ENCODE peak calls at places on chromosomes 2 and 18, in four cellular contexts. P is SK-N-SH, U is HepG2, L is H1. M is an unnamed sample.

GRCh38 chr2:222440670-222441422 is 16.5 kb downstream of the SGPP2 start:
- DNase-seq in U (peak), P (no peak), L (no peak), M (no peak)

GRCh38 chr18:39600894-39601293 is 2035.3 kb upstream of the CELF4 start:
- DNase-seq in L (no peak), U (no peak), P (no peak), M (no peak)

GRCh38 chr2:105886029-105886454 is 141.3 kb downstream of the NCK2 start:
- DNase-seq in U (no peak), L (no peak), P (no peak), M (no peak)

GRCh38 chr2:18552351-18553077 is 7.9 kb downstream of the RDH14 start:
- DNase-seq in P (no peak), U (no peak), L (no peak), M (no peak)

GRCh38 chr2:42132966-42133641 is 36.0 kb upstream of the EML4 start:
- DNase-seq in U (peak), L (peak), P (peak), M (peak)

GRCh38 chr18:45084207-45084606 is 403.5 kb downstream of the SETBP1 start:
- DNase-seq in P (no peak), L (no peak), U (no peak), M (no peak)

GRCh38 chr2:149819356-149819957 is 231.9 kb upstream of the MMADHC start:
- DNase-seq in L (no peak), U (no peak), P (no peak), M (no peak)

GRCh38 chr2:157107877-157108276 is 149.6 kb upstream of the GALNT5 start:
- DNase-seq in L (no peak), U (no peak), P (no peak), M (no peak)

GRCh38 chr2:26349690-26350089 is 3.1 kb upstream of the ADGRF3 start:
- DNase-seq in P (no peak), U (no peak), L (no peak), M (no peak)

GRCh38 chr18:46279673-46280072 is 175.5 kb downstream of the HAUS1 start:
- DNase-seq in P (no peak), L (no peak), U (no peak), M (no peak)

GRCh38 chr2:70717431-70718038 is 50.5 kb downstream of the ADD2 start:
- DNase-seq in U (no peak), L (peak), P (no peak), M (no peak)

GRCh38 chr18:34808389-34808788 is 98.3 kb downstream of the DTNA start:
- DNase-seq in L (no peak), U (peak), P (no peak), M (no peak)

GRCh38 chr2:65436169-65436824 is 3.9 kb upstream of the SPRED2 start:
- DNase-seq in P (peak), L (peak), U (peak), M (no peak)

GRCh38 chr2:141900826-141901225 is 230.0 kb downstream of the LRP1B start:
- DNase-seq in P (no peak), L (no peak), U (no peak), M (no peak)

GRCh38 chr2:226410212-226410611 is 389.4 kb downstream of the IRS1 start:
- DNase-seq in P (no peak), L (no peak), U (no peak), M (no peak)

GRCh38 chr18:9136315-9137141 is at the start of gene ANKRD12:
- DNase-seq in P (peak), U (peak), L (peak), M (peak)

GRCh38 chr2:79892123-79892522 is 379.3 kb downstream of the CTNNA2 start:
- DNase-seq in P (no peak), L (no peak), U (no peak), M (no peak)

GRCh38 chr2:195049372-195050031 is 607.5 kb upstream of the SLC39A10 start:
- DNase-seq in L (no peak), P (no peak), U (no peak), M (no peak)

GRCh38 chr18:48817021-48817461 is 133.7 kb downstream of the SMAD7 start:
- DNase-seq in L (peak), U (no peak), P (no peak), M (no peak)

GRCh38 chr2:175233135-175233719 is 51.7 kb upstream of the ATP5MC3 start:
- DNase-seq in L (no peak), P (no peak), U (no peak), M (no peak)

GRCh38 chr2:172038604-172039003 is 38.9 kb downstream of the METAP1D start:
- DNase-seq in P (no peak), L (no peak), U (no peak), M (no peak)

GRCh38 chr2:45177870-45178269 is 168.6 kb upstream of the SIX2 start:
- DNase-seq in P (no peak), L (no peak), U (no peak), M (no peak)

GRCh38 chr2:1715184-1716012 is 28.9 kb downstream of the PXDN start:
- DNase-seq in U (no peak), L (no peak), P (peak), M (no peak)

GRCh38 chr2:64562148-64562784 is 38.1 kb downstream of the AFTPH start:
- DNase-seq in P (peak), L (no peak), U (peak), M (no peak)

GRCh38 chr2:217868911-217869334 is 133.9 kb downstream of the TNS1 start:
- DNase-seq in P (no peak), U (no peak), L (no peak), M (no peak)

GRCh38 chr2:30218814-30219213 is 12.5 kb upstream of the LBH start:
- DNase-seq in L (no peak), U (no peak), P (no peak), M (no peak)

GRCh38 chr2:73652348-73652747 is 10.1 kb upstream of the NAT8 start:
- DNase-seq in U (no peak), L (no peak), P (no peak), M (no peak)

DNA sequence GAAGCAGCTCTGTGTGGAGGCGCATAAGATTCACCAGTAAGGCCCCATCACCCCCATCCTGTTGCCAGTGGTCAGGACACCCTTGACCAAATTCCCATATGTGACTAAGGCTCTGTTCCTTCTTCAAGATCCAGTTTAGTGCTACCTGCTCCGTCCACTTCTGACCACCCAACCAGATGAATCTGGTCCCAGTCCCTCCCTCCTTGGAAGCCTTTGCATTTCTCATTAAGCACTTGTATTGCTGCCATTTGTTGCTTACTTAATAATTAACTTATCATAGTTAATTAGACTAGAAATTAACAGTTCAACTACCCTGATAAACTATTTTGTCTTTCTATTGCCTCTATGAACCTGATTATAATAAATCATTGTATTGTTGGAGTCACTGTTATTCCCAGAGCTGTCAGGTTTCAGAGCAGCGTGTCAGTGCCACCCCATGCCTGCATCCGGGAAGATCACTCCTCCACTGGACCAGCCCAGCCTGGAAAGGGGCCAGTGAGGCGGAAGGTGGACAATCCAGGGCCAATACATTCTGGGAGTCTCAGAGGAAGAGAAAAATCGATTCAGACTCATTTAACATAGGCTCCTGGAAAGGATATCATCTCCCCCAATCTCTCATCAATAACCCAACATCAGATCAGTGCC is 9.5 kb upstream of the NAT8 start:
- DNase-seq in L (no peak), P (no peak), U (no peak), M (no peak)
- TF ChIP-seq TCF12 in L (no peak), P (no peak), U (no peak), M (no peak)

DNA sequence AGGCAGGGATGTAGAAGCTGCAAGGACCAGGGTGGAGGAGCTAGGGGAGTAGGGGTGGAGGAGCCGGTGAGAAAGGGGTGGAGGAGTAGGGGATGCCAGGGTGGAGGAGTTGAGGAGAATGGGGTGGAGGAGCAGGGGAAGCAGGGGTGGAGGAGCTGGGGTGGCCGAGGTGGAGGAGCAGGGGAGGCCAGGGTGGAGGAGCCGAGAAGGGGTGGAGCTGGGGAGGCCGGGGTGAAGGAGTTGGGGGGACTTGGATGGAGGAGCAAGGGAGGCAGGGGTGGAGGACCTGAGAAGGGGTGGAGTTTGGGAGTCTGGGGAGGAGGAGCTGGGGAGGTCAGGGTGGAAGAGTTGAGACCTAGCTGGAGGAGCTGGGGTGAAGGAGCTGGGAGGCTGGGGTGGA is 13.3 kb downstream of the SOX11 start:
- DNase-seq in U (no peak), P (no peak), L (no peak), M (no peak)
- TF ChIP-seq TCF12 in U (no peak), P (no peak), L (no peak), M (no peak)

DNA sequence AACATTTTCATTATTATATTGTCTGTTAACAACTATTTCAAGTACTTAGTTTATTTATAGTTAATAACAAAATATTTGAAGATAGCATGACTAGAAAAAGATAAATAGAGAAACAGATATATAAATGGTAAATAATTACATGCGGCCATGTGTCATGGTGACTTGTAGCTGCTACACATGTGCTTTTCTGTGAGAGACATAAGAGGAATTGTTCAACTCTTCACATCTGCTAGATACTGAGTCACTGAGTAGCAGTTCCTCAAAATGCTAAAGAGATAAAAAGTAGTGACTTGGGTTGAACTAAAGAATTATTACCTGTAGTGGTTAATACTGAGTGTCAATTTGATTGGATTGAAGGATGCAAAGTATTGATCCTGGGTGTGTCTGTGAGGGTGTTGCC is 37.5 kb upstream of the SCN9A start:
- DNase-seq in L (no peak), P (no peak), U (no peak), M (no peak)
- TF ChIP-seq TCF12 in L (no peak), P (no peak), U (no peak), M (no peak)

GRCh38 chr18:12098389-12098788 is 4.7 kb downstream of the ANKRD62 start:
- DNase-seq in U (no peak), L (no peak), P (no peak), M (peak)

GRCh38 chr18:12106516-12106915 is 12.9 kb downstream of the ANKRD62 start:
- DNase-seq in P (no peak), L (no peak), U (no peak), M (no peak)

GRCh38 chr18:12099160-12099559 is 5.5 kb downstream of the ANKRD62 start:
- DNase-seq in U (no peak), P (no peak), L (no peak), M (no peak)

GRCh38 chr18:12102136-12102842 is 8.6 kb downstream of the ANKRD62 start:
- DNase-seq in L (no peak), P (no peak), U (no peak), M (no peak)
- TF ChIP-seq TCF12 in L (no peak), P (no peak), U (no peak), M (no peak)

GRCh38 chr18:62738638-62739037 is 23.3 kb downstream of the PHLPP1 start:
- DNase-seq in L (no peak), P (no peak), U (no peak), M (no peak)

GRCh38 chr18:62741118-62741566 is 25.8 kb downstream of the PHLPP1 start:
- DNase-seq in U (peak), L (no peak), P (no peak), M (no peak)

GRCh38 chr18:62744076-62744705 is 28.9 kb downstream of the PHLPP1 start:
- DNase-seq in P (no peak), U (peak), L (no peak), M (no peak)

GRCh38 chr18:62739911-62740310 is 24.6 kb downstream of the PHLPP1 start:
- DNase-seq in L (no peak), U (no peak), P (no peak), M (no peak)

GRCh38 chr18:62741584-62741983 is 26.2 kb downstream of the PHLPP1 start:
- DNase-seq in U (peak), P (no peak), L (no peak), M (no peak)
- TF ChIP-seq TCF12 in U (no peak), P (no peak), L (no peak), M (no peak)

GRCh38 chr2:235493775-235494715 is at the start of gene AGAP1:
- DNase-seq in P (peak), U (peak), L (peak), M (no peak)
- TF ChIP-seq TCF12 in P (no peak), U (no peak), L (no peak), M (no peak)